ENCODE peak calls at places on chromosomes 6 and 20, in ten cellular contexts. W is NCI-H2081; F is Calu3; Y is NCI-H2171 treated with DMSO at 0.1 percent for 48 hours; G is GM23338; K is AG08395; T is neural crest cell; Q is activated CD8-positive, alpha-beta memory T cell treated with anti-CD3 and anti-CD28 coated beads, Interleukin-2, amount 50 U/mL, for 4 hours; M is LoVo; N is left cardiac atrium. V is an unnamed sample.

GRCh38 chr20:21377701-21378100 is 19.6 kb downstream of the NKX2-4 start:
- DNase-seq in F (no peak), Q (no peak), M (no peak), K (no peak), Y (no peak), N (no peak), W (no peak), G (no peak), T (no peak), V (no peak)

GRCh38 chr6:14501240-14501639 is 383.7 kb downstream of the CD83 start:
- DNase-seq in W (no peak), M (no peak), K (no peak), F (no peak), G (no peak), Y (no peak), T (peak; percentile 4), N (no peak), Q (no peak), V (no peak)

GRCh38 chr6:151671195-151671594 is 136.3 kb upstream of the ESR1 start:
- DNase-seq in G (no peak), N (no peak), M (no peak), K (no peak), Y (no peak), T (no peak), Q (no peak), W (no peak), F (no peak), V (no peak)

GRCh38 chr6:121780325-121781313 is 345.2 kb downstream of the GJA1 start:
- DNase-seq in G (no peak), F (no peak), W (no peak), N (peak; percentile 76), T (no peak), K (peak; percentile 89), M (no peak), Y (peak; percentile 98), Q (no peak), V (no peak)

GRCh38 chr20:50541606-50542041 is 31.4 kb downstream of the PTPN1 start:
- DNase-seq in N (no peak), T (no peak), G (no peak), Q (no peak), M (no peak), K (no peak), F (peak; percentile 19), Y (no peak), W (no peak), V (no peak)

GRCh38 chr6:127824061-127824460 is 76.8 kb downstream of the THEMIS start:
- DNase-seq in Y (no peak), W (no peak), K (no peak), M (no peak), Q (no peak), G (no peak), F (no peak), N (no peak), T (no peak), V (no peak)

GRCh38 chr6:33540768-33541167 is 39.3 kb downstream of the BAK1 start:
- DNase-seq in W (no peak), T (no peak), Q (no peak), K (no peak), M (no peak), Y (no peak), N (no peak), F (no peak), G (no peak), V (no peak)

GRCh38 chr20:1832634-1833033 is 62.6 kb upstream of the SIRPA start:
- DNase-seq in G (no peak), F (no peak), Q (no peak), K (no peak), W (no peak), M (no peak), Y (no peak), T (no peak), N (peak; percentile 53), V (no peak)

GRCh38 chr20:55919319-55919718 is 86.0 kb downstream of the CBLN4 start:
- DNase-seq in N (no peak), G (no peak), M (no peak), F (no peak), Y (no peak), K (no peak), T (no peak), W (no peak), Q (no peak), V (no peak)

GRCh38 chr6:140897804-140898573 is 1234.7 kb upstream of the GJE1 start:
- DNase-seq in N (peak; percentile 38), G (no peak), K (no peak), T (no peak), W (no peak), Y (no peak), F (no peak), M (peak; percentile 53), Q (no peak), V (peak; percentile 12)

GRCh38 chr6:97473979-97474378 is 191.0 kb upstream of the MMS22L start:
- DNase-seq in Q (no peak), W (no peak), Y (no peak), K (no peak), N (no peak), G (peak; percentile 3), F (no peak), T (no peak), M (no peak), V (no peak)

GRCh38 chr6:151400473-151400872 is 9.1 kb upstream of the ZBTB2 start:
- DNase-seq in T (no peak), M (no peak), G (no peak), K (peak; percentile 28), F (no peak), Y (no peak), N (no peak), W (no peak), Q (no peak), V (no peak)